ENCODE peak calls at places on chromosomes 11 and 22, in four cellular contexts. One of them, this sample, is unnamed.

GRCh38 chr11:1205121-1205986 is 17.5 kb upstream of the MUC5B start:
- DNase-seq in GM12891: no peak
- DNase-seq in K562: peak; percentile 3
- DNase-seq in GM12878: no peak
- DNase-seq in this sample: no peak

GRCh38 chr11:119361056-119361787 is 14.7 kb upstream of the MFRP start:
- DNase-seq in GM12891: no peak
- DNase-seq in K562: peak; percentile 67
- DNase-seq in GM12878: no peak
- DNase-seq in this sample: peak; percentile 27

GRCh38 chr22:24444251-24444650 is 16.9 kb downstream of the ADORA2A start:
- DNase-seq in GM12891: no peak
- DNase-seq in K562: no peak
- DNase-seq in GM12878: no peak
- DNase-seq in this sample: no peak

GRCh38 chr11:36376315-36376887 is 80.3 kb downstream of the PRR5L start:
- DNase-seq in GM12891: no peak
- DNase-seq in K562: no peak
- DNase-seq in GM12878: no peak
- DNase-seq in this sample: no peak

GRCh38 chr11:126431401-126432064 is 76.0 kb downstream of the ST3GAL4 start:
- DNase-seq in GM12891: no peak
- DNase-seq in K562: no peak
- DNase-seq in GM12878: no peak
- DNase-seq in this sample: no peak

GRCh38 chr11:112465433-112466024 is 204.9 kb upstream of the PLET1 start:
- DNase-seq in GM12891: no peak
- DNase-seq in K562: no peak
- DNase-seq in GM12878: no peak
- DNase-seq in this sample: no peak

GRCh38 chr22:17307566-17307965 is 61.7 kb upstream of the CECR2 start:
- DNase-seq in GM12891: no peak
- DNase-seq in K562: no peak
- DNase-seq in GM12878: no peak
- DNase-seq in this sample: no peak

GRCh38 chr11:86790867-86791849 is 9.2 kb upstream of the PRSS23 start:
- DNase-seq in GM12891: no peak
- DNase-seq in K562: no peak
- DNase-seq in GM12878: no peak
- DNase-seq in this sample: no peak

GRCh38 chr11:106331163-106331562 is 253.7 kb downstream of the AASDHPPT start:
- DNase-seq in GM12891: no peak
- DNase-seq in K562: no peak
- DNase-seq in GM12878: no peak
- DNase-seq in this sample: no peak

GRCh38 chr11:12723410-12724297 is 49.4 kb downstream of the TEAD1 start:
- DNase-seq in GM12891: no peak
- DNase-seq in K562: no peak
- DNase-seq in GM12878: no peak
- DNase-seq in this sample: no peak

GRCh38 chr11:37946155-37946766 is 1348.2 kb upstream of the RAG2 start:
- DNase-seq in GM12891: no peak
- DNase-seq in K562: peak; percentile 7
- DNase-seq in GM12878: peak; percentile 7
- DNase-seq in this sample: peak; percentile 33

GRCh38 chr11:131467645-131468270 is 97.3 kb downstream of the NTM start:
- DNase-seq in GM12891: no peak
- DNase-seq in K562: no peak
- DNase-seq in GM12878: no peak
- DNase-seq in this sample: no peak

GRCh38 chr22:25845985-25846745 is 104.2 kb downstream of the MYO18B start:
- DNase-seq in GM12891: peak; percentile 31
- DNase-seq in K562: no peak
- DNase-seq in GM12878: no peak
- DNase-seq in this sample: no peak

GRCh38 chr22:42780070-42780540 is 59.4 kb upstream of the A4GALT start:
- DNase-seq in GM12891: no peak
- DNase-seq in K562: peak; percentile 47
- DNase-seq in GM12878: peak; percentile 59
- DNase-seq in this sample: peak; percentile 74

GRCh38 chr11:12008790-12009616 is 577 bp upstream of the DKK3 start:
- DNase-seq in GM12891: no peak
- DNase-seq in K562: peak; percentile 93
- DNase-seq in GM12878: no peak
- DNase-seq in this sample: no peak

GRCh38 chr11:118605116-118605867 is 2.1 kb upstream of the PHLDB1 start:
- DNase-seq in GM12891: no peak
- DNase-seq in K562: peak; percentile 52
- DNase-seq in GM12878: no peak
- DNase-seq in this sample: peak; percentile 14

GRCh38 chr11:12397953-12398352 is 20.6 kb downstream of the PARVA start:
- DNase-seq in GM12891: no peak
- DNase-seq in K562: no peak
- DNase-seq in GM12878: no peak
- DNase-seq in this sample: no peak

GRCh38 chr11:76810151-76810853 is 27.1 kb downstream of the TSKU start:
- DNase-seq in GM12891: no peak
- DNase-seq in K562: no peak
- DNase-seq in GM12878: no peak
- DNase-seq in this sample: peak; percentile 40

GRCh38 chr11:124892750-124893454 is 4.8 kb downstream of the ROBO4 start:
- DNase-seq in GM12891: peak; percentile 2
- DNase-seq in K562: no peak
- DNase-seq in GM12878: no peak
- DNase-seq in this sample: peak; percentile 54

GRCh38 chr11:61830318-61831105 is 2.4 kb downstream of the FADS2 start:
- DNase-seq in GM12891: no peak
- DNase-seq in K562: no peak
- DNase-seq in GM12878: no peak
- DNase-seq in this sample: no peak

GRCh38 chr22:31342389-31343125 is 3.6 kb downstream of the PATZ1 start:
- DNase-seq in GM12891: no peak
- DNase-seq in K562: no peak
- DNase-seq in GM12878: no peak
- DNase-seq in this sample: no peak

GRCh38 chr11:101478587-101479375 is 105.0 kb downstream of the TRPC6 start:
- DNase-seq in GM12891: no peak
- DNase-seq in K562: no peak
- DNase-seq in GM12878: no peak
- DNase-seq in this sample: no peak

GRCh38 chr11:3216027-3216525 is 2.5 kb downstream of the MRGPRG start:
- DNase-seq in GM12891: no peak
- DNase-seq in K562: no peak
- DNase-seq in GM12878: no peak
- DNase-seq in this sample: no peak

GRCh38 chr11:100208207-100208606 is 478.9 kb upstream of the ARHGAP42 start:
- DNase-seq in GM12891: no peak
- DNase-seq in K562: no peak
- DNase-seq in GM12878: no peak
- DNase-seq in this sample: no peak

GRCh38 chr22:29769723-29770321 is 2.7 kb downstream of the UQCR10 start:
- DNase-seq in GM12891: no peak
- DNase-seq in K562: no peak
- DNase-seq in GM12878: no peak
- DNase-seq in this sample: no peak

GRCh38 chr11:117822522-117823033 is 2.0 kb downstream of the FXYD2 start:
- DNase-seq in GM12891: no peak
- DNase-seq in K562: no peak
- DNase-seq in GM12878: no peak
- DNase-seq in this sample: no peak

GRCh38 chr22:17576475-17576874 is 13.2 kb downstream of the SLC25A18 start:
- DNase-seq in GM12891: no peak
- DNase-seq in K562: no peak
- DNase-seq in GM12878: no peak
- DNase-seq in this sample: no peak

GRCh38 chr11:71489311-71490043 is 36.5 kb downstream of the NADSYN1 start:
- DNase-seq in GM12891: peak; percentile 49
- DNase-seq in K562: no peak
- DNase-seq in GM12878: peak; percentile 27
- DNase-seq in this sample: no peak

GRCh38 chr11:44894217-44894617 is 56.5 kb downstream of the TP53I11 start:
- DNase-seq in GM12891: peak; percentile 79
- DNase-seq in K562: peak; percentile 83
- DNase-seq in GM12878: no peak
- DNase-seq in this sample: peak; percentile 38

GRCh38 chr11:71209181-71209580 is 43.2 kb downstream of the SHANK2 start:
- DNase-seq in GM12891: no peak
- DNase-seq in K562: no peak
- DNase-seq in GM12878: no peak
- DNase-seq in this sample: no peak

GRCh38 chr22:26416670-26417270 is 12.3 kb upstream of the ASPHD2 start:
- DNase-seq in GM12891: no peak
- DNase-seq in K562: no peak
- DNase-seq in GM12878: no peak
- DNase-seq in this sample: no peak

GRCh38 chr11:109422755-109423113 is 744 bp downstream of the C11orf87 start:
- DNase-seq in GM12891: no peak
- DNase-seq in K562: no peak
- DNase-seq in GM12878: no peak
- DNase-seq in this sample: no peak

GRCh38 chr22:21984793-21985192 is 2.2 kb upstream of the TOP3B start:
- DNase-seq in GM12891: no peak
- DNase-seq in K562: peak; percentile 81
- DNase-seq in GM12878: no peak
- DNase-seq in this sample: no peak

GRCh38 chr11:119340335-119341221 is at the start of gene C1QTNF5:
- DNase-seq in GM12891: no peak
- DNase-seq in K562: peak; percentile 35
- DNase-seq in GM12878: no peak
- DNase-seq in this sample: no peak

GRCh38 chr22:47676685-47677084 is 914.2 kb downstream of the TBC1D22A start:
- DNase-seq in GM12891: no peak
- DNase-seq in K562: no peak
- DNase-seq in GM12878: no peak
- DNase-seq in this sample: no peak

GRCh38 chr22:47678667-47679287 is 916.3 kb downstream of the TBC1D22A start:
- DNase-seq in GM12891: no peak
- DNase-seq in K562: no peak
- DNase-seq in GM12878: no peak
- DNase-seq in this sample: no peak

GRCh38 chr22:47686594-47687363 is 924.3 kb downstream of the TBC1D22A start:
- DNase-seq in GM12891: no peak
- DNase-seq in K562: no peak
- DNase-seq in GM12878: no peak
- DNase-seq in this sample: no peak

GRCh38 chr22:47678048-47678447 is 915.6 kb downstream of the TBC1D22A start:
- DNase-seq in GM12891: no peak
- DNase-seq in K562: peak; percentile 39
- DNase-seq in GM12878: no peak
- DNase-seq in this sample: no peak

DNA sequence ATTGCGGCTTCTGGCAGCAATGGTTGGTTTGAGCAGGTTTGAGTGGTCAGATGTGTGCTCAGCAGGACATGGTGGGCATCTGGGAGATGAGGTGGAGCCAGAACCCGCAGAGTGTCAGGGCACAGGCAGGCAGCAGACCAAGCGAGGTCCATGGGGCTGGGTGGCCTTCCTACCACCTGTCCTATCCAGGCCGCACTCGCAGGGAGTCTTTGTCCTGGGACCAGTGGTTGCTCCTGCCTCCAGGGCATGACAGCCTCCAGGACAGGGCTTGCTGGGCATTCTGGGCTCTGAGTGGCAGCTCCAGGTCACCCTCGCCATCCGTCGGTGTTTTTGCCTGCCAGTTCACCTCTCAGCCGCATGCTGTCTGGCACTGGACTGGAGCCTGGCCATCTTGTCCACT is 919.3 kb downstream of the TBC1D22A start:
- DNase-seq in GM12891: no peak
- DNase-seq in K562: no peak
- DNase-seq in GM12878: no peak
- DNase-seq in this sample: no peak
- TF ChIP-seq SPI1 in GM12891: no peak
- TF ChIP-seq SPI1 in K562: no peak
- TF ChIP-seq SPI1 in GM12878: no peak
- TF ChIP-seq SPI1 in this sample: no peak

GRCh38 chr22:45105281-45105700 is 58.4 kb upstream of the NUP50 start:
- DNase-seq in GM12891: no peak
- DNase-seq in K562: no peak
- DNase-seq in GM12878: no peak
- DNase-seq in this sample: no peak
- TF ChIP-seq SPI1 in GM12891: no peak
- TF ChIP-seq SPI1 in K562: no peak
- TF ChIP-seq SPI1 in GM12878: no peak
- TF ChIP-seq SPI1 in this sample: no peak

GRCh38 chr11:9573775-9574555 is 495 bp downstream of the WEE1 start:
- DNase-seq in GM12891: no peak
- DNase-seq in K562: no peak
- DNase-seq in GM12878: no peak
- DNase-seq in this sample: peak; percentile 38

GRCh38 chr11:9573054-9573774 is at the start of gene WEE1:
- DNase-seq in GM12891: peak; percentile 91
- DNase-seq in K562: peak; percentile 94
- DNase-seq in GM12878: peak; percentile 86
- DNase-seq in this sample: peak; percentile 95

GRCh38 chr11:9574556-9574805 is 1.0 kb downstream of the WEE1 start:
- DNase-seq in GM12891: no peak
- DNase-seq in K562: no peak
- DNase-seq in GM12878: no peak
- DNase-seq in this sample: no peak

GRCh38 chr11:9575531-9576240 is 2.2 kb downstream of the WEE1 start:
- DNase-seq in GM12891: no peak
- DNase-seq in K562: no peak
- DNase-seq in GM12878: no peak
- DNase-seq in this sample: no peak

DNA sequence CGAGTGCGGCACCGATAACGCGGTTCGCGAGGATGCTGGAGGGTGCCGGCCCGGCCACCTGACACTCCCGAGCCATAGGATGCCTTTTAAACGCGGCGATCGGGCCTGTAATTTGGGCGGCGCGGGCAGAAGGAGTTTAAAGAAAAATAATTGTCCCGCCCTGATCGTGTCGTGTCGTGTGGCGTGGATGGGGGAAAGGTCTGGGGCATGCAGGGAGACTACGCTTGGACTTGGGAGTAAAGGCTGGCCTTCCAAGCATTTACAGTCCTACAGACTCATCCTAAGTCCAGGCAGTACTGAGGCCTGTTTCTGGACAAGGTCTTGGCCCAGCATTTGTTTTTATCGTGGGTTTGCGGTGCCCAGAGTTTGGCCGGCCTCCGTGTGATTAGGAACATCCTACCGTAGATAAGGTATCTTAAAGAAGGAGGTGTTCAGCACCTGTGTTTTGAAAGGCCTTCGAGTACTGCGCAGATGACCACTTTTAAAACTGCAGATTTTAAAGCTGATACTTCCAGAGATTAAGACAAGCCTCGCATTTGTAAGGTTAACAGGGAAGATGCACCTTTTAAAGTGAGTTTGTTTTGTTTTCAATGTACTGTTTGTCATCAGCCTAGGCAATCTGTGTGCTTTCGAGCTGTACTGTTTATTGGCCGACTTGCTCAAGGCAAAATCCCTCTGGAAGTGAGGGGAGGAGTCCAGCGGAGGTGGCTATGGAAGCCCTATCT is 1.5 kb downstream of the WEE1 start:
- DNase-seq in GM12891: no peak
- DNase-seq in K562: peak; percentile 51
- DNase-seq in GM12878: no peak
- DNase-seq in this sample: peak; percentile 26
- TF ChIP-seq SPI1 in GM12891: no peak
- TF ChIP-seq SPI1 in K562: no peak
- TF ChIP-seq SPI1 in GM12878: no peak
- TF ChIP-seq SPI1 in this sample: no peak

GRCh38 chr22:19668748-19669147 is 45.6 kb upstream of the SEPTIN5 start:
- DNase-seq in GM12891: no peak
- DNase-seq in K562: no peak
- DNase-seq in GM12878: no peak
- DNase-seq in this sample: no peak
- TF ChIP-seq SPI1 in GM12891: no peak
- TF ChIP-seq SPI1 in K562: no peak
- TF ChIP-seq SPI1 in GM12878: no peak
- TF ChIP-seq SPI1 in this sample: no peak

This sample was measured in HL-60.